ENCODE peak calls at places on chromosomes 3 and 15, in six cellular contexts. Y is testis, V is right lobe of liver, L is IMR-90, F is stomach, X is uterus. Q is an unnamed sample.
A peak's percentile ranks its signal among the peaks of the same experiment; 100 is the strongest.

GRCh38 chr15:90106522-90107117 is 4.4 kb upstream of the IDH2 start:
- DNase-seq in Y (no peak), V (no peak), L (peak; percentile 45), F (no peak), X (no peak), Q (no peak)

GRCh38 chr15:22786868-22787698 is 639 bp downstream of the NIPA1 start:
- DNase-seq in Y (peak; percentile 22), V (no peak), L (no peak), F (peak; percentile 30), X (no peak), Q (peak; percentile 49)

GRCh38 chr15:65532738-65533051 is 2.4 kb downstream of the HACD3 start:
- DNase-seq in Y (no peak), V (no peak), L (peak; percentile 88), F (no peak), X (no peak), Q (no peak)

GRCh38 chr15:48144889-48145288 is 24.1 kb downstream of the SLC24A5 start:
- DNase-seq in Y (no peak), V (no peak), L (peak; percentile 23), F (no peak), X (no peak), Q (no peak)

GRCh38 chr3:71101014-71101413 is 482.5 kb downstream of the FOXP1 start:
- DNase-seq in Y (no peak), V (no peak), L (peak; percentile 81), F (no peak), X (no peak), Q (no peak)

GRCh38 chr15:63381301-63382192 is at the start of gene CA12:
- DNase-seq in Y (peak; percentile 33), V (no peak), L (peak; percentile 55), F (peak; percentile 45), X (peak; percentile 32), Q (peak; percentile 63)

GRCh38 chr15:40106203-40107161 is 2.2 kb downstream of the BMF start:
- DNase-seq in Y (peak; percentile 62), V (peak; percentile 90), L (peak; percentile 49), F (peak; percentile 83), X (peak; percentile 86), Q (peak; percentile 86)

GRCh38 chr15:92809880-92810361 is 90.2 kb upstream of the CHD2 start:
- DNase-seq in Y (peak; percentile 60), V (peak; percentile 63), L (peak; percentile 68), F (no peak), X (peak; percentile 53), Q (peak; percentile 46)

GRCh38 chr15:76502678-76503077 is 166.1 kb downstream of the ISL2 start:
- DNase-seq in Y (no peak), V (no peak), L (no peak), F (no peak), X (no peak), Q (no peak)

GRCh38 chr15:76503804-76504203 is 167.2 kb downstream of the ISL2 start:
- DNase-seq in Y (no peak), V (no peak), L (no peak), F (no peak), X (no peak), Q (no peak)

GRCh38 chr15:76501726-76502125 is 165.2 kb downstream of the ISL2 start:
- DNase-seq in Y (no peak), V (no peak), L (peak; percentile 55), F (no peak), X (no peak), Q (peak; percentile 5)

GRCh38 chr15:76503121-76503520 is 166.5 kb downstream of the ISL2 start:
- DNase-seq in Y (no peak), V (no peak), L (no peak), F (no peak), X (no peak), Q (no peak)
- TF ChIP-seq POLR2A in Y (no peak), V (no peak), L (no peak), F (no peak), X (no peak), Q (no peak)

GRCh38 chr3:171673951-171674350 is 136.3 kb downstream of the PLD1 start:
- DNase-seq in Y (no peak), V (no peak), L (no peak), F (no peak), X (no peak), Q (no peak)

GRCh38 chr3:171672538-171672937 is 137.7 kb downstream of the PLD1 start:
- DNase-seq in Y (no peak), V (no peak), L (no peak), F (no peak), X (no peak), Q (no peak)

GRCh38 chr3:171671709-171672108 is 138.6 kb downstream of the PLD1 start:
- DNase-seq in Y (no peak), V (no peak), L (no peak), F (no peak), X (no peak), Q (no peak)

GRCh38 chr3:171676600-171677175 is 133.6 kb downstream of the PLD1 start:
- DNase-seq in Y (no peak), V (peak; percentile 93), L (no peak), F (no peak), X (no peak), Q (no peak)

GRCh38 chr3:171672124-171672523 is 138.2 kb downstream of the PLD1 start:
- DNase-seq in Y (no peak), V (no peak), L (peak; percentile 12), F (no peak), X (no peak), Q (no peak)
- H3K9me3 ChIP-seq in Y (no peaks in the 10 kb centered on the region), V (no peaks in the 10 kb centered on the region), L (no peaks in the 10 kb centered on the region), F (no peaks in the 10 kb centered on the region), X (no peaks in the 10 kb centered on the region), Q (no peaks in the 10 kb centered on the region)

DNA sequence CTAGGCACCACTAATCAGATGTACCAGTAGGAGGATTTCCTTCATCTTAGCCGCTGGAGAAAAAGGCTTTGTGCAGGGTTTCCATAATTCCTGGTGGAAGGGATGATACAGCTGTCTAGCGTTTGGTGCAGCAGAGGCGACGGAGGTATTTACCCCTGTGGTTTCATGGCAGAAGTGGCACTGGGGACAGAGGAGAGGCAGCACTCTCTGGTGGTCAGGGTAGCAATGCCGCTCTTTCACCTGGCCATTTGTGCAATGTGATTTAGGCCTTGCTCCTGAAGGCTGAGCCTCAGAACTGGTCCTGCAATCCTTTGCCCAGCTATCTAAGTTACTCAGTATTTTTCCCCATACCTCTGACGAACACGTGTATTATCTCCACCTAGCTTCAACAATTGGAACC is 47.1 kb upstream of the BNIP2 start:
- DNase-seq in Y (no peak), V (no peak), L (no peak), F (no peak), X (no peak), Q (no peak)
- TF ChIP-seq CTCF in Y (no peak), V (no peak), L (peak; percentile 18), F (no peak), X (no peak), Q (no peak)

DNA sequence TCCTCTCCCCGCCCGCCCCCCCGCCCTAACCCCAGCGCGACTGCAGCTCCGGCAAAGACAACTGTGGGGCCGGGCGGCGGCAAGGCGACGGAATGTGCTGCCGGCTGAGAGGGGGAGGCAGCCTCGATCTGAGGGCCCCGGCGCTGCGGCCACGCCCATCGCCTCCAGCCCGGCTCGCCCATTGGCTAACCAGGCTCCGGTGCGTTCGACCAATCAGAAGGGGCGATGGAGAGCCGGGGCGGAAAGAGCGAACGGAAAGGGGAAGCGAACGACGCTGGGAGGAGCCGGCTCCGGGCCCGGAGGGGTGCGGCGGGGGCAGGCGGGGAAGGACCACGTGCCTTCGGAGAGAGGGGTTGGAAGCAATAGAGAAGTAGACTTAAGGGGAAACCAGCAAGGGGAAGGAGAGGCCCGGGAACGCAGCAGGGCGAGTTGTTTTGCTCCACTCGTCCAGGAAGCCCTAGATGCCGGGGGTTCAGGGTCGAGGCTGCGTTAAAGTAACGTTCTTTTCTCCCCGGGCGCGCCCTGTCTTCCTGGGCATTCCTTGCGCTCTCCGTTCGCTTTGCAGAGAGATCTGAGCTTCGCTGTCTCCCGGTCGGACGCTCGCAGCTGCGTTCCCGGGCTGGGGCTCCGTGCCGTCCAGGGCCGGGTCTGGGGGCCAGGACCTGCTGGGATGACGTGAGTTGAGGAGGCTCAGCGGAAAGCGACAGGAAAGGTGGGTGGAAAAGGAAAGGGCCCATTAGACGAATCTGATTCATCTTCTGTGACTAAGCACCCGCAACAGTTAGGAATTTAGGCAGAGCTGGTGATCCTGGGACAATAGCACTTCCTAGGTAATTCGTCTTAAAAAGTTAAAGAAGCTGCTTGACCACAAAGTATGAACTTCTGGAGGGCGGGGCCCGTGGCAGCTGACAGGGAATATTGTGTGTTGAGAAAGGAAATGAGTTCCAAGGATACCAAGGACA is at the start of gene KPNA4:
- DNase-seq in Y (peak; percentile 97), V (peak; percentile 98), L (peak; percentile 96), F (peak; percentile 98), X (peak; percentile 96), Q (peak; percentile 98)
- TF ChIP-seq POLR2A in Y (peak; percentile 34), V (peak; percentile 90), L (peak; percentile 93), F (peak; percentile 82), X (peak; percentile 73), Q (peak; percentile 31)

GRCh38 chr3:187150599-187150998 is 11.3 kb upstream of the RPL39L start:
- DNase-seq in Y (peak; percentile 42), V (no peak), L (no peak), F (peak; percentile 48), X (no peak), Q (peak; percentile 36)

GRCh38 chr3:187150186-187150585 is 10.9 kb upstream of the RPL39L start:
- DNase-seq in Y (no peak), V (no peak), L (no peak), F (no peak), X (no peak), Q (no peak)

GRCh38 chr3:187146389-187146788 is 7.1 kb upstream of the RPL39L start:
- DNase-seq in Y (no peak), V (no peak), L (no peak), F (no peak), X (no peak), Q (no peak)
- H3K9me3 ChIP-seq in Y (no peaks in the 10 kb centered on the region), V (no peaks in the 10 kb centered on the region), L (peaks cover 3% of the 10 kb centered on the region), F (no peaks in the 10 kb centered on the region), X (no peaks in the 10 kb centered on the region), Q (no peaks in the 10 kb centered on the region)

GRCh38 chr3:88005066-88005465 is 53.7 kb downstream of the CGGBP1 start:
- DNase-seq in Y (no peak), V (no peak), L (peak; percentile 14), F (no peak), X (no peak), Q (no peak)
- TF ChIP-seq CTCF in Y (peak; percentile 23), V (peak; percentile 49), L (peak; percentile 43), F (no peak), X (peak; percentile 42), Q (peak; percentile 41)

DNA sequence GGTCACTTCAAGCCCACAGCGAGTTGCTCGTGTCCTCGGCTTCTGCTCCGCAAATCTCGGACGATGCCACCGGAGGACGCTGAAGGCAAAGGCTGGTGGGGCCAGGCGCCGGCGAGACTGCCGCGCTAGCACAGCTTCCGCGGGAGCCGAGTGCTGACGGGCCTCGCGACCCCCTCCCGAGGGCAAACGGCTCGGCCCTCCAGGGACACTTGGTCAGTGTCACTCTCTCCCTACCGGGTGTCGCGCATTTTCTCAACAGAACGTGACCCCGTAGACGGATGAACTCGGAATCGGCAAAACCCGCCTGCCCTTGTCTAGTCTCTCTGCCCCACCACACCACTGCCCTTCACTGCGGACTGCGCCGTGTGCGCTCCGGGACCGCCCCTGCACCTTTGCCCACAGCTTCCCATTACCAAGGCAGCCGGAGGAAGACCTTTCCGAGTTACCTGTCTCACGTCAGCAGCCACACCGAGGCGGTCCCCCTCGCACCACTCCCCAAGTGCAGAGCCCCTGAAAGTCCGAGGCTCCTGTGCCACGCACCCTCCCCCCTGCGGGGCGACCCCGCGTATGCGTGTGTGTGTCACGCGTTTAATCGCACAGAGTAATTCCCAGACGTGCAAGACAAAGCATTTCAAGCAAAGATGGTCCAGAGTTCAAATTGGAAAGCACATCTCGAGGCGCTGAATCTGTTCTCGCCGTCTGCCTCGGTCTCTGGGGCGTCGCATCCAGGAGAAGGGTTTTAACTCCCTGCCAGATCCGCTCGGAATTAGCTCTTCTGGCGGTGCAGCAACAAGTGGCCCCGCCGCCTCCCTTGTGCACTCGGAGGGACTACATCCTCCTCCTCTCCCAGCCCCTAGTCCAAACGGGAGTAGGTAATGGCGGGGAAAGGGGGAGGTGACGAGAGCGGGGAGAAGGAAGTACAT is 245.0 kb upstream of the TOPAZ1 start:
- DNase-seq in Y (no peak), V (no peak), L (no peak), F (no peak), X (no peak), Q (peak; percentile 85)
- TF ChIP-seq POLR2A in Y (no peak), V (no peak), L (no peak), F (no peak), X (no peak), Q (no peak)